ENCODE peak calls at places on chromosomes 12 and 14, in six cellular contexts. S is NCI-H82, Y is globus pallidus, G is MG63, L is H9, X is lung. W is an unnamed sample.

GRCh38 chr12:59972941-59973340 is 377.1 kb downstream of the SLC16A7 start:
- DNase-seq in L (no peak), Y (no peak), S (no peak), G (peak; percentile 33), X (no peak), W (no peak)

GRCh38 chr14:94581127-94581999 is at the start of gene SERPINA5:
- DNase-seq in X (peak; percentile 33), Y (no peak), S (no peak), G (no peak), L (peak; percentile 76), W (no peak)

GRCh38 chr12:101697930-101698781 is 716 bp downstream of the CHPT1 start:
- DNase-seq in L (peak; percentile 40), G (peak; percentile 51), X (peak; percentile 49), Y (no peak), S (peak; percentile 35), W (peak; percentile 60)

GRCh38 chr14:56661478-56661877 is 81.9 kb downstream of the TMEM260 start:
- DNase-seq in G (no peak), L (no peak), Y (no peak), S (no peak), X (no peak), W (no peak)

GRCh38 chr12:10722502-10722904 is 620 bp downstream of the YBX3 start:
- DNase-seq in L (no peak), S (peak; percentile 77), X (peak; percentile 34), G (peak; percentile 68), Y (peak; percentile 26), W (no peak)

GRCh38 chr12:31029916-31030562 is 43.6 kb upstream of the DDX11 start:
- DNase-seq in G (no peak), S (no peak), X (no peak), Y (peak; percentile 81), L (peak; percentile 22), W (peak; percentile 81)

GRCh38 chr12:42935756-42936155 is 346.2 kb upstream of the PRICKLE1 start:
- DNase-seq in Y (no peak), X (no peak), G (no peak), S (no peak), L (no peak), W (peak; percentile 50)

GRCh38 chr12:38931461-38931860 is 26.1 kb upstream of the CPNE8 start:
- DNase-seq in L (no peak), G (no peak), Y (no peak), X (no peak), S (no peak), W (no peak)

GRCh38 chr12:68158427-68158826 is 1.1 kb downstream of the IFNG start:
- DNase-seq in X (no peak), S (peak; percentile 54), Y (peak; percentile 10), L (no peak), G (no peak), W (no peak)

GRCh38 chr14:95189400-95190162 is 32.3 kb upstream of the DICER1 start:
- DNase-seq in L (no peak), Y (no peak), X (no peak), S (peak; percentile 11), G (no peak), W (no peak)

GRCh38 chr12:89067436-89067835 is 284.9 kb downstream of the DUSP6 start:
- DNase-seq in G (peak; percentile 50), Y (no peak), S (no peak), X (no peak), L (no peak), W (no peak)

GRCh38 chr12:29732211-29732992 is 51.3 kb downstream of the TMTC1 start:
- DNase-seq in L (no peak), G (no peak), Y (no peak), X (no peak), S (peak; percentile 56), W (no peak)

GRCh38 chr12:65712264-65713004 is 111.8 kb upstream of the HMGA2 start:
- DNase-seq in G (no peak), X (no peak), L (no peak), S (no peak), Y (no peak), W (no peak)

GRCh38 chr14:39442293-39442692 is 10.1 kb upstream of the FBXO33 start:
- DNase-seq in S (no peak), Y (no peak), X (no peak), L (no peak), G (no peak), W (no peak)

GRCh38 chr14:48536318-48536717 is 860.9 kb upstream of the MDGA2 start:
- DNase-seq in S (peak; percentile 44), Y (no peak), G (no peak), L (peak; percentile 82), X (no peak), W (no peak)

GRCh38 chr12:132492951-132493350 is 3.0 kb downstream of the FBRSL1 start:
- DNase-seq in S (no peak), L (no peak), X (no peak), Y (no peak), G (no peak), W (no peak)

GRCh38 chr14:96888593-96888992 is 91.4 kb downstream of the VRK1 start:
- DNase-seq in L (no peak), S (peak; percentile 63), X (no peak), Y (no peak), G (no peak), W (no peak)

GRCh38 chr14:98347686-98348085 is 924.3 kb downstream of the BCL11B start:
- DNase-seq in S (no peak), Y (no peak), X (no peak), L (no peak), G (no peak), W (no peak)

GRCh38 chr14:92323031-92323915 is at the start of gene SLC24A4:
- DNase-seq in G (peak; percentile 32), X (no peak), L (peak; percentile 60), Y (peak; percentile 16), S (peak; percentile 54), W (peak; percentile 21)

GRCh38 chr12:122681814-122682213 is 21.3 kb downstream of the HCAR2 start:
- DNase-seq in X (peak; percentile 31), L (no peak), S (no peak), G (no peak), Y (peak; percentile 18), W (peak; percentile 59)

GRCh38 chr12:45648070-45648469 is 81.4 kb upstream of the ARID2 start:
- DNase-seq in G (peak; percentile 10), L (no peak), S (no peak), Y (peak; percentile 20), X (no peak), W (peak; percentile 20)

GRCh38 chr12:110042260-110042659 is 6.1 kb downstream of the C12orf76 start:
- DNase-seq in L (no peak), G (no peak), X (no peak), Y (no peak), S (no peak), W (no peak)

GRCh38 chr14:36477266-36477665 is 42.8 kb downstream of the NKX2-1 start:
- DNase-seq in L (no peak), X (no peak), S (no peak), G (no peak), Y (no peak), W (no peak)

GRCh38 chr14:26935733-26936132 is 337.9 kb upstream of the NOVA1 start:
- DNase-seq in Y (no peak), S (no peak), X (no peak), G (no peak), L (no peak), W (no peak)

GRCh38 chr12:69910739-69911138 is 85.7 kb downstream of the MYRFL start:
- DNase-seq in Y (no peak), G (no peak), S (no peak), X (no peak), L (no peak), W (no peak)

GRCh38 chr12:6962285-6963015 is 8.0 kb downstream of the PHB2 start:
- DNase-seq in Y (no peak), L (peak; percentile 81), S (no peak), G (no peak), X (peak; percentile 82), W (no peak)

GRCh38 chr12:12456637-12457036 is 99.8 kb downstream of the BORCS5 start:
- DNase-seq in Y (peak; percentile 43), S (no peak), G (no peak), X (no peak), L (no peak), W (no peak)

GRCh38 chr12:92290016-92290685 is 144.5 kb upstream of the BTG1 start:
- DNase-seq in X (no peak), G (no peak), Y (no peak), L (no peak), S (peak; percentile 12), W (no peak)

GRCh38 chr12:121866331-121866730 is 7.7 kb upstream of the HPD start:
- DNase-seq in G (no peak), Y (no peak), S (no peak), X (no peak), L (no peak), W (no peak)

W was measured in Ammon's horn.